ENCODE peak calls at places on chromosome 22, in ten cellular contexts. J is fibroblast of pulmonary artery, A is body of pancreas, R is stomach, C is kidney epithelial cell, Y is PC-9, V is WERI-Rb-1, O is mammary epithelial cell, M is fibroblast of mammary gland, F is natural killer cell. N is an unnamed sample.

GRCh38 chr22:35972559-35972958 is 56.1 kb downstream of the RBFOX2 start:
- DNase-seq in O (peak; percentile 33), C (no peak), R (no peak), J (no peak), Y (no peak), V (no peak), M (peak; percentile 56), A (no peak), F (no peak), N (no peak)

GRCh38 chr22:39135092-39135896 is 17.2 kb downstream of the CBX7 start:
- DNase-seq in Y (peak; percentile 71), C (no peak), O (peak; percentile 39), J (peak; percentile 39), F (no peak), M (no peak), R (no peak), V (peak; percentile 63), A (no peak), N (no peak)

GRCh38 chr22:38471237-38471636 is 3.3 kb downstream of the KDELR3 start:
- DNase-seq in R (no peak), J (no peak), A (no peak), O (no peak), Y (no peak), C (no peak), M (no peak), V (no peak), F (no peak), N (no peak)

GRCh38 chr22:44191036-44191454 is 10.3 kb downstream of the PARVG start:
- DNase-seq in A (no peak), V (no peak), M (peak; percentile 9), J (no peak), O (peak; percentile 25), R (no peak), Y (no peak), F (no peak), C (no peak), N (no peak)

GRCh38 chr22:45757936-45758335 is 86.3 kb downstream of the ATXN10 start:
- DNase-seq in V (no peak), R (no peak), A (no peak), Y (no peak), F (no peak), C (no peak), O (no peak), M (no peak), J (no peak), N (no peak)

GRCh38 chr22:28034145-28034759 is 115.2 kb upstream of the PITPNB start:
- DNase-seq in Y (no peak), C (no peak), R (no peak), O (no peak), V (no peak), M (no peak), F (no peak), A (no peak), J (no peak), N (no peak)

GRCh38 chr22:17781319-17782031 is 7.2 kb upstream of the BID start:
- DNase-seq in F (peak; percentile 61), V (no peak), O (peak; percentile 92), M (peak; percentile 80), Y (peak; percentile 41), J (peak; percentile 89), C (peak; percentile 90), A (no peak), R (no peak), N (peak; percentile 52)

GRCh38 chr22:41857160-41857859 is 24.4 kb downstream of the SREBF2 start:
- DNase-seq in Y (peak; percentile 67), J (peak; percentile 72), M (peak; percentile 84), F (peak; percentile 59), R (peak; percentile 38), V (peak; percentile 64), O (peak; percentile 88), C (no peak), A (peak; percentile 21), N (no peak)

GRCh38 chr22:27223317-27224177 is 566.2 kb downstream of the MIAT start:
- DNase-seq in O (peak; percentile 43), J (peak; percentile 96), M (peak; percentile 70), V (no peak), A (no peak), C (peak; percentile 69), R (no peak), F (no peak), Y (peak; percentile 20), N (no peak)

GRCh38 chr22:28882545-28882877 is 861 bp upstream of the ZNRF3 start:
- DNase-seq in R (no peak), Y (no peak), O (no peak), V (no peak), F (no peak), A (no peak), J (peak; percentile 18), C (no peak), M (no peak), N (no peak)

GRCh38 chr22:20133930-20134549 is 2.4 kb downstream of the ZDHHC8 start:
- DNase-seq in M (no peak), C (no peak), O (no peak), Y (no peak), F (no peak), V (no peak), R (no peak), A (no peak), J (no peak), N (no peak)

GRCh38 chr22:29268511-29269229 is 602 bp downstream of the EWSR1 start:
- DNase-seq in F (peak; percentile 53), V (peak; percentile 57), J (peak; percentile 77), C (no peak), R (peak; percentile 61), O (peak; percentile 26), M (peak; percentile 65), A (peak; percentile 66), Y (peak; percentile 32), N (no peak)

GRCh38 chr22:46233231-46233630 is 16.9 kb downstream of the CDPF1 start:
- DNase-seq in O (peak; percentile 51), R (no peak), A (peak; percentile 69), Y (no peak), C (peak; percentile 29), F (no peak), V (no peak), M (peak; percentile 47), J (peak; percentile 20), N (no peak)

GRCh38 chr22:46256358-46256958 is 6.4 kb upstream of the CDPF1 start:
- DNase-seq in J (no peak), Y (no peak), F (no peak), R (no peak), C (no peak), M (peak; percentile 82), O (no peak), V (peak; percentile 46), A (no peak), N (no peak)

GRCh38 chr22:50600541-50600940 is at the start of gene MAPK8IP2:
- DNase-seq in J (no peak), V (peak; percentile 77), M (no peak), A (no peak), C (no peak), R (no peak), Y (no peak), F (no peak), O (no peak), N (no peak)

DNA sequence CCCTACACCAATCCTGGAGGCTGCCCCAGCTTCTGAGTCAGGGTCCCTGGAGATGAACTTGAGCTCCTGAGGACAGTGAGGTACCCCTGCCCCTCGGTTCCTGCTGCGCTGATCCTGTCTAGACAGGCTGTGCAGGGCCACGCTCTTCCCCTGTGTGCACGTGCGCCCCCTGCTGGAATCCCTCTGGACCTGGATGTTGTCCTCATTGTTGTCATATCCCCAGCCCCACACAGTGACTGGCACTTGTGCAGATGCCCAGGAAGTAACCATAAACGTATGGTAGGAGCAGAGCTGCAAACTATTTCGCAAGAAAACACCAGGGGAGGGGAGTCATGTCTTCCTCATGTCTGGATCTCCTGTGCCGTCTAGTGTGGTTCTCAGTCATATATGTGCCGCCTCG is 114.7 kb downstream of the CRYBB2 start:
- DNase-seq in Y (no peak), M (peak; percentile 8), A (peak; percentile 36), R (peak; percentile 72), V (peak; percentile 93), F (no peak), C (no peak), O (peak; percentile 21), J (peak; percentile 40), N (no peak)
- TF ChIP-seq CTCF in Y (peak; percentile 55), M (peak; percentile 16), A (peak; percentile 30), R (no peak), V (peak; percentile 96), F (no peak), C (peak; percentile 39), O (peak; percentile 67), J (peak; percentile 60), N (no peak)

DNA sequence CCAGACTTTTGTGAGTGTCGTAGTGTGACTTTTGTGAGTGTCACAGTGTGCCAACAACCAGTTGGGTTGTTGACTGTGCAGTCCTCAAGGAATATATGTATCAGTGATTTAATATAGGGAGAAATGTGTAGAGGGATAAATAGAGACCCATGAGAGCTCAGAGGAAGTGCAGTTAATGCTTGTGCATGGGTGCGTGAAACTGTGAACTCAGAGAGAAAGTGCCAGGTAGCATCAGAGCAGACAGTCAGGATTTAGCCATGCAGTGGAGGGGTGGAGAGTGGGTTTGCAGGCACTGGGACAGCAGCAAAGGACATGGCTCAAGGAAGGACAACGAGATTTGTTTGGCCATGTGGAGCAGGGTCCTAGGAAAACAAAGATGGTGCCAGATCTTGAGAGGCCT is 33.6 kb downstream of the YWHAH start:
- DNase-seq in R (no peak), C (no peak), Y (no peak), F (no peak), V (no peak), A (no peak), M (no peak), J (no peak), O (no peak), N (no peak)
- TF ChIP-seq CTCF in R (no peak), C (no peak), Y (no peak), F (no peak), V (no peak), A (no peak), M (no peak), J (no peak), O (no peak), N (no peak)

DNA sequence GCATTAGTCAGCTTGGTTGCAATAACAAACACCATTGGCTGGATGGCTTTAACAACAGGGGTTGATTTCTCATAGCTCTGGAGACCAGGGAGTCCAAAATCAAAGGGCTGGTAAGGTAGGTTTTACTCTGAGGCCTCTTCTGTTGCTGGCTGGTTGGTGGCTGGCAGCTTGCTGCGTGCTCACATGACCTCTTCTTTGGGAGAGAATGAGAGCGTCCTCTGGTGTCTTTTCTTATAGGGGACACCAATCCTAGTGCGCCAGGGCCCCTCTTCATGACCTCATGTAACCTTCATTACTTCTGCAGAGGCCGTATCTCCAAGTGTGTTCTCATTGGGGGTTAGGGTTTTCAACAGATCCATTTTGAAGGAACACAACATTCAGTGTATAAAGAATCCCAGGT is 1308.3 kb downstream of the TBC1D22A start:
- DNase-seq in F (no peak), A (no peak), M (no peak), Y (no peak), J (no peak), C (no peak), O (no peak), R (no peak), V (peak; percentile 54), N (no peak)
- TF ChIP-seq CTCF in F (no peak), A (no peak), M (no peak), Y (no peak), J (no peak), C (no peak), O (no peak), R (no peak), V (peak; percentile 67), N (no peak)

DNA sequence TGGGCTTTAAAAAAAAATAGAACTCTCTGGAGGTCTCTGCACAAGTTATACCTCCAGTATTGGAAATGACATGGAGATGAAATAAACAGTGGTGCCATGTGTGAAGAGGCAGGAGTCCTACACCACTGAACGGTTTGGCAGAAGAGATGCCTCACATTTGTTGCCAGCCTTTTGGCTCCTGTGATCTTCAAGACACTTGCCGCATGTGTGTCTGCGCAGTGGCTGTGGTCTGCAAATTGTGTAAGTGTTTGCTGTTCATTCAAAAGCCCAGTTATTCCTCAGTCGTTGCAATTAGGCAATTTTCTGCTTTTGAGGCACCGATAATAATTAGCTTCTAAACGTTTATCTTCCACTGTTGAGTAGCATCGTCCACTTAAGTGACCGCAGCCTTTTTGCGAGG is 319.1 kb downstream of the BRD1 start:
- DNase-seq in F (no peak), V (no peak), J (no peak), Y (no peak), R (no peak), O (no peak), M (no peak), C (no peak), A (no peak), N (no peak)
- TF ChIP-seq CTCF in F (no peak), V (no peak), J (no peak), Y (no peak), R (no peak), O (no peak), M (no peak), C (no peak), A (no peak), N (no peak)